ENCODE peak calls at places on chromosomes 2 and 18, in seven cellular contexts. One of them, this sample, is unnamed.

GRCh38 chr2:27857417-27858172 is 32.6 kb downstream of the RBKS start:
- DNase-seq in heart left ventricle: no peak
- DNase-seq in tibial nerve: no peak
- DNase-seq in adrenal gland: no peak
- DNase-seq in epithelial cell of esophagus: peak; percentile 93
- DNase-seq in AG10803: peak; percentile 75
- DNase-seq in WTC11: no peak
- DNase-seq in this sample: no peak

GRCh38 chr2:74206180-74206688 is 7.8 kb downstream of the MTHFD2 start:
- DNase-seq in heart left ventricle: no peak
- DNase-seq in tibial nerve: peak; percentile 25
- DNase-seq in adrenal gland: no peak
- DNase-seq in epithelial cell of esophagus: peak; percentile 62
- DNase-seq in AG10803: peak; percentile 61
- DNase-seq in WTC11: no peak
- DNase-seq in this sample: peak; percentile 72

GRCh38 chr2:230627806-230628724 is 84.6 kb upstream of the CAB39 start:
- DNase-seq in heart left ventricle: no peak
- DNase-seq in tibial nerve: no peak
- DNase-seq in adrenal gland: no peak
- DNase-seq in epithelial cell of esophagus: peak; percentile 67
- DNase-seq in AG10803: peak; percentile 48
- DNase-seq in WTC11: no peak
- DNase-seq in this sample: no peak

GRCh38 chr18:29157905-29158304 is 981.0 kb upstream of the CDH2 start:
- DNase-seq in heart left ventricle: no peak
- DNase-seq in tibial nerve: no peak
- DNase-seq in adrenal gland: no peak
- DNase-seq in epithelial cell of esophagus: no peak
- DNase-seq in AG10803: no peak
- DNase-seq in WTC11: no peak
- DNase-seq in this sample: no peak

GRCh38 chr2:884027-884748 is 66.5 kb upstream of the SNTG2 start:
- DNase-seq in heart left ventricle: no peak
- DNase-seq in tibial nerve: no peak
- DNase-seq in adrenal gland: no peak
- DNase-seq in epithelial cell of esophagus: no peak
- DNase-seq in AG10803: no peak
- DNase-seq in WTC11: no peak
- DNase-seq in this sample: no peak

GRCh38 chr2:88580088-88580487 is 47.2 kb downstream of the EIF2AK3 start:
- DNase-seq in heart left ventricle: no peak
- DNase-seq in tibial nerve: no peak
- DNase-seq in adrenal gland: no peak
- DNase-seq in epithelial cell of esophagus: no peak
- DNase-seq in AG10803: no peak
- DNase-seq in WTC11: no peak
- DNase-seq in this sample: no peak

GRCh38 chr2:222572761-222573174 is 83.1 kb downstream of the FARSB start:
- DNase-seq in heart left ventricle: no peak
- DNase-seq in tibial nerve: no peak
- DNase-seq in adrenal gland: peak; percentile 52
- DNase-seq in epithelial cell of esophagus: peak; percentile 42
- DNase-seq in AG10803: peak; percentile 67
- DNase-seq in WTC11: no peak
- DNase-seq in this sample: no peak

GRCh38 chr2:17482651-17483050 is 35.6 kb downstream of the RAD51AP2 start:
- DNase-seq in heart left ventricle: no peak
- DNase-seq in tibial nerve: no peak
- DNase-seq in adrenal gland: no peak
- DNase-seq in epithelial cell of esophagus: no peak
- DNase-seq in AG10803: no peak
- DNase-seq in WTC11: no peak
- DNase-seq in this sample: no peak

GRCh38 chr18:5584751-5585417 is 41.1 kb upstream of the EPB41L3 start:
- DNase-seq in heart left ventricle: no peak
- DNase-seq in tibial nerve: no peak
- DNase-seq in adrenal gland: no peak
- DNase-seq in epithelial cell of esophagus: peak; percentile 6
- DNase-seq in AG10803: peak; percentile 30
- DNase-seq in WTC11: no peak
- DNase-seq in this sample: no peak

GRCh38 chr2:68330691-68331090 is 10.9 kb upstream of the CNRIP1 start:
- DNase-seq in heart left ventricle: no peak
- DNase-seq in tibial nerve: no peak
- DNase-seq in adrenal gland: no peak
- DNase-seq in epithelial cell of esophagus: peak; percentile 47
- DNase-seq in AG10803: no peak
- DNase-seq in WTC11: no peak
- DNase-seq in this sample: no peak

GRCh38 chr2:178449700-178450573 is 1.0 kb downstream of the PRKRA start:
- DNase-seq in heart left ventricle: no peak
- DNase-seq in tibial nerve: no peak
- DNase-seq in adrenal gland: no peak
- DNase-seq in epithelial cell of esophagus: peak; percentile 17
- DNase-seq in AG10803: no peak
- DNase-seq in WTC11: no peak
- DNase-seq in this sample: no peak

GRCh38 chr2:217851191-217852020 is 151.4 kb downstream of the TNS1 start:
- DNase-seq in heart left ventricle: no peak
- DNase-seq in tibial nerve: peak; percentile 71
- DNase-seq in adrenal gland: peak; percentile 75
- DNase-seq in epithelial cell of esophagus: peak; percentile 30
- DNase-seq in AG10803: peak; percentile 95
- DNase-seq in WTC11: no peak
- DNase-seq in this sample: no peak

GRCh38 chr2:159211447-159212396 is 74.8 kb downstream of the WDSUB1 start:
- DNase-seq in heart left ventricle: no peak
- DNase-seq in tibial nerve: no peak
- DNase-seq in adrenal gland: no peak
- DNase-seq in epithelial cell of esophagus: no peak
- DNase-seq in AG10803: no peak
- DNase-seq in WTC11: peak; percentile 56
- DNase-seq in this sample: no peak
- TF ChIP-seq CTCF in heart left ventricle: no peak
- TF ChIP-seq CTCF in tibial nerve: no peak
- TF ChIP-seq CTCF in adrenal gland: no peak
- TF ChIP-seq CTCF in epithelial cell of esophagus: no peak
- TF ChIP-seq CTCF in AG10803: no peak
- TF ChIP-seq CTCF in WTC11: no peak
- TF ChIP-seq CTCF in this sample: no peak

DNA sequence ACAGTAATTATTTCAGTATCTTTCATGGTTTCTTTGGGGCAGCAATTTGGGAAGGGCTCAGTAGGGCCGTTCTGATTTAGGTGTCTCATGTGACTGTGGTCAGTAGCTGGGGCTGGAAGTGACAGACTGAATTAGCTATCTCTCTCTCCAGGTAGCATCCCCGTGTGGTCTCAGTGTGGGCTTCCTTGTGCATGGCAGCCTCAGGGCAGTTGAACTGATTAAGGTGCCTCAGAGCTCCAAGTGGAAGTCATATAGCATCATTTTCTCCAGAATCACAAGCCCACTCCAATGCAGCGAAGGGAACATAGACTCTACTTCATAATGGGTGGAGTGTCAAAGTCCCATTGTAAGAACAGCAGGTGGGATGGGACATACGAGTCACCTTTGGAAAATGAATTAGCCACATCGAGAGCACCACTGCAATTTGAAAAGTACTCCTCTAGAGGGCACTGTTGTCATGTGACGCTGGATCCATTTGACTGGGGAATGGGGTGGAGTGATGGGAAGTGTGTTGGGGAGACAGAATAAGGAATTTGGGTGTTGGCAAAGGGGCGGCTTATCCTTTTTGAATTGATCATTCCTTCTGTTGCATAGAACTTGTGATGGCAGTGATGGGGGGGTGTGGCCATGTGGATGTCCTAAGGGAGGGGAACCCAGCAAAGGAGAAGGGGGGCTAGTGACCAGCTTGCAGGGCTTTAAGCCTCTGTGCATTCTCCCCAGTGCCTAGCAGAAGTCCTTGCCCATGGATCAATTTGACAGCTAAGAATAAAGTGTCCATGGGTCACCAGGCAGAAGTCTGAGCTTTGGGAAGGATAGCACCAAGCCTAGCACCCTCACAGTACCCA is 39.3 kb upstream of the FAM136A start:
- DNase-seq in heart left ventricle: no peak
- DNase-seq in tibial nerve: no peak
- DNase-seq in adrenal gland: peak; percentile 42
- DNase-seq in epithelial cell of esophagus: peak; percentile 78
- DNase-seq in AG10803: peak; percentile 29
- DNase-seq in WTC11: peak; percentile 53
- DNase-seq in this sample: peak; percentile 63
- TF ChIP-seq CTCF in heart left ventricle: peak; percentile 72
- TF ChIP-seq CTCF in tibial nerve: peak; percentile 56
- TF ChIP-seq CTCF in adrenal gland: peak; percentile 75
- TF ChIP-seq CTCF in epithelial cell of esophagus: peak; percentile 86
- TF ChIP-seq CTCF in AG10803: peak; percentile 94
- TF ChIP-seq CTCF in WTC11: peak; percentile 66
- TF ChIP-seq CTCF in this sample: peak; percentile 89

GRCh38 chr2:213806125-213806726 is 522.0 kb downstream of the SPAG16 start:
- DNase-seq in heart left ventricle: no peak
- DNase-seq in tibial nerve: no peak
- DNase-seq in adrenal gland: no peak
- DNase-seq in epithelial cell of esophagus: peak; percentile 50
- DNase-seq in AG10803: peak; percentile 51
- DNase-seq in WTC11: no peak
- DNase-seq in this sample: no peak
- TF ChIP-seq CTCF in heart left ventricle: peak; percentile 47
- TF ChIP-seq CTCF in tibial nerve: peak; percentile 21
- TF ChIP-seq CTCF in adrenal gland: no peak
- TF ChIP-seq CTCF in epithelial cell of esophagus: peak; percentile 22
- TF ChIP-seq CTCF in AG10803: peak; percentile 52
- TF ChIP-seq CTCF in WTC11: no peak
- TF ChIP-seq CTCF in this sample: no peak

DNA sequence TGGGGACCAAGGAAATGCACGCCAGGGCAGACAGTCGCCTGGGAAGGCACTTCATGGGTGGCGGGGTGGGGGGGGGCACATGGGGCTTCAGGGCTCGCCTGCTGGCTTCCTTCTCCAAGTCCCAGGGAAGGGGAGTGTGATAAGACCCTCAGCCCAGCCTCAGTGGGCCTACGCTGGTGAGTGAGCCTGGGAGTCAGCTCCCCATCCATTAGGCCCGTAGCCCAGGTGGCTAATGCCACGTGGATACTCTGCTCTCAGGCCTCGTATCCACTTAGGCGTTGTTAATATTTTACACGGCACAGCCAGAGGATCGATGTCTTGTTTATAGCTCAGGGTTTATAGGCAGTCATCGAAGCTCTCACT is 47.0 kb downstream of the KCNIP3 start:
- DNase-seq in heart left ventricle: no peak
- DNase-seq in tibial nerve: no peak
- DNase-seq in adrenal gland: no peak
- DNase-seq in epithelial cell of esophagus: no peak
- DNase-seq in AG10803: no peak
- DNase-seq in WTC11: no peak
- DNase-seq in this sample: no peak
- TF ChIP-seq CTCF in heart left ventricle: no peak
- TF ChIP-seq CTCF in tibial nerve: no peak
- TF ChIP-seq CTCF in adrenal gland: no peak
- TF ChIP-seq CTCF in epithelial cell of esophagus: no peak
- TF ChIP-seq CTCF in AG10803: no peak
- TF ChIP-seq CTCF in WTC11: no peak
- TF ChIP-seq CTCF in this sample: no peak

This sample was measured in WERI-Rb-1.